ENCODE peak calls at places on chromosome 7, in six cellular contexts. One of them, this sample, is unnamed.

GRCh38 chr7:2247141-2247985 is 5.3 kb downstream of the NUDT1 start:
- ATAC-seq in K562: peak; percentile 77
- ATAC-seq in upper lobe of left lung: no peak
- ATAC-seq in GM12878: peak; percentile 39
- ATAC-seq in A549: peak; percentile 64
- ATAC-seq in HepG2: peak; percentile 73
- ATAC-seq in this sample: no peak

GRCh38 chr7:30880090-30880704 is 31.5 kb upstream of the AQP1 start:
- ATAC-seq in K562: no peak
- ATAC-seq in A549: no peak
- ATAC-seq in upper lobe of left lung: no peak
- ATAC-seq in HepG2: no peak
- ATAC-seq in GM12878: no peak
- ATAC-seq in this sample: no peak

GRCh38 chr7:55018361-55019328 is at the start of gene EGFR:
- ATAC-seq in upper lobe of left lung: peak; percentile 88
- ATAC-seq in HepG2: peak; percentile 78
- ATAC-seq in K562: no peak
- ATAC-seq in A549: peak; percentile 86
- ATAC-seq in GM12878: no peak
- ATAC-seq in this sample: peak; percentile 86

GRCh38 chr7:131945313-131945831 is 388.9 kb upstream of the PODXL start:
- ATAC-seq in upper lobe of left lung: no peak
- ATAC-seq in HepG2: peak; percentile 92
- ATAC-seq in K562: peak; percentile 99
- ATAC-seq in A549: peak; percentile 86
- ATAC-seq in GM12878: peak; percentile 91
- ATAC-seq in this sample: peak; percentile 40

GRCh38 chr7:117323877-117324699 is 1.2 kb upstream of the WNT2 start:
- ATAC-seq in A549: peak; percentile 65
- ATAC-seq in GM12878: peak; percentile 64
- ATAC-seq in HepG2: peak; percentile 46
- ATAC-seq in upper lobe of left lung: peak; percentile 84
- ATAC-seq in K562: peak; percentile 52
- ATAC-seq in this sample: peak; percentile 74

GRCh38 chr7:129375221-129375938 is 58.9 kb upstream of the STRIP2 start:
- ATAC-seq in GM12878: no peak
- ATAC-seq in K562: no peak
- ATAC-seq in A549: no peak
- ATAC-seq in HepG2: no peak
- ATAC-seq in upper lobe of left lung: no peak
- ATAC-seq in this sample: no peak

GRCh38 chr7:28990200-28990960 is 32.2 kb upstream of the TRIL start:
- ATAC-seq in HepG2: no peak
- ATAC-seq in GM12878: no peak
- ATAC-seq in upper lobe of left lung: no peak
- ATAC-seq in A549: no peak
- ATAC-seq in K562: no peak
- ATAC-seq in this sample: no peak

GRCh38 chr7:124643196-124643850 is 122.3 kb downstream of the GPR37 start:
- ATAC-seq in A549: no peak
- ATAC-seq in K562: no peak
- ATAC-seq in HepG2: no peak
- ATAC-seq in GM12878: no peak
- ATAC-seq in upper lobe of left lung: no peak
- ATAC-seq in this sample: no peak

GRCh38 chr7:132394283-132395003 is 181.8 kb downstream of the PLXNA4 start:
- ATAC-seq in A549: peak; percentile 48
- ATAC-seq in HepG2: peak; percentile 35
- ATAC-seq in upper lobe of left lung: no peak
- ATAC-seq in GM12878: no peak
- ATAC-seq in K562: peak; percentile 68
- ATAC-seq in this sample: no peak

GRCh38 chr7:471866-472639 is 47.6 kb downstream of the PDGFA start:
- ATAC-seq in K562: peak; percentile 90
- ATAC-seq in A549: no peak
- ATAC-seq in upper lobe of left lung: peak; percentile 62
- ATAC-seq in HepG2: peak; percentile 90
- ATAC-seq in GM12878: no peak
- ATAC-seq in this sample: peak; percentile 86

GRCh38 chr7:26307226-26307625 is 15.6 kb downstream of the SNX10 start:
- ATAC-seq in A549: no peak
- ATAC-seq in HepG2: no peak
- ATAC-seq in GM12878: no peak
- ATAC-seq in upper lobe of left lung: peak; percentile 50
- ATAC-seq in K562: no peak
- ATAC-seq in this sample: peak; percentile 75

GRCh38 chr7:32489788-32490126 is 423 bp downstream of the LSM5 start:
- ATAC-seq in GM12878: peak; percentile 44
- ATAC-seq in K562: peak; percentile 58
- ATAC-seq in HepG2: no peak
- ATAC-seq in A549: peak; percentile 57
- ATAC-seq in upper lobe of left lung: no peak
- ATAC-seq in this sample: no peak

GRCh38 chr7:18558910-18559309 is 63.4 kb downstream of the HDAC9 start:
- ATAC-seq in HepG2: no peak
- ATAC-seq in A549: no peak
- ATAC-seq in K562: no peak
- ATAC-seq in upper lobe of left lung: no peak
- ATAC-seq in GM12878: peak; percentile 28
- ATAC-seq in this sample: no peak

GRCh38 chr7:107248551-107249316 is 79.9 kb downstream of the HBP1 start:
- ATAC-seq in K562: no peak
- ATAC-seq in HepG2: no peak
- ATAC-seq in GM12878: no peak
- ATAC-seq in upper lobe of left lung: no peak
- ATAC-seq in A549: no peak
- ATAC-seq in this sample: no peak

GRCh38 chr7:149856-150636 is 42.3 kb upstream of the FAM20C start:
- ATAC-seq in upper lobe of left lung: peak; percentile 79
- ATAC-seq in K562: no peak
- ATAC-seq in HepG2: peak; percentile 66
- ATAC-seq in A549: peak; percentile 47
- ATAC-seq in GM12878: no peak
- ATAC-seq in this sample: peak; percentile 3

GRCh38 chr7:50684702-50685074 is 98.0 kb downstream of the GRB10 start:
- ATAC-seq in A549: no peak
- ATAC-seq in upper lobe of left lung: no peak
- ATAC-seq in HepG2: no peak
- ATAC-seq in K562: no peak
- ATAC-seq in GM12878: no peak
- ATAC-seq in this sample: no peak

GRCh38 chr7:503046-503574 is 16.5 kb downstream of the PDGFA start:
- ATAC-seq in A549: peak; percentile 57
- ATAC-seq in HepG2: peak; percentile 44
- ATAC-seq in upper lobe of left lung: no peak
- ATAC-seq in GM12878: no peak
- ATAC-seq in K562: peak; percentile 47
- ATAC-seq in this sample: no peak

GRCh38 chr7:47266799-47267198 is 315.1 kb downstream of the TNS3 start:
- ATAC-seq in GM12878: no peak
- ATAC-seq in upper lobe of left lung: peak; percentile 32
- ATAC-seq in HepG2: peak; percentile 76
- ATAC-seq in K562: peak; percentile 72
- ATAC-seq in A549: peak; percentile 48
- ATAC-seq in this sample: no peak

GRCh38 chr7:96484091-96484490 is 162.2 kb upstream of the SLC25A13 start:
- ATAC-seq in GM12878: no peak
- ATAC-seq in A549: no peak
- ATAC-seq in HepG2: no peak
- ATAC-seq in upper lobe of left lung: no peak
- ATAC-seq in K562: no peak
- ATAC-seq in this sample: no peak

GRCh38 chr7:35555386-35555785 is 139.5 kb downstream of the HERPUD2 start:
- ATAC-seq in HepG2: no peak
- ATAC-seq in A549: no peak
- ATAC-seq in upper lobe of left lung: no peak
- ATAC-seq in GM12878: no peak
- ATAC-seq in K562: no peak
- ATAC-seq in this sample: no peak

GRCh38 chr7:83791737-83792136 is 142.8 kb upstream of the SEMA3E start:
- ATAC-seq in K562: no peak
- ATAC-seq in HepG2: no peak
- ATAC-seq in A549: no peak
- ATAC-seq in upper lobe of left lung: no peak
- ATAC-seq in GM12878: no peak
- ATAC-seq in this sample: no peak

GRCh38 chr7:4240813-4241612 is 441.1 kb upstream of the FOXK1 start:
- ATAC-seq in K562: no peak
- ATAC-seq in upper lobe of left lung: no peak
- ATAC-seq in GM12878: no peak
- ATAC-seq in A549: no peak
- ATAC-seq in HepG2: no peak
- ATAC-seq in this sample: no peak

GRCh38 chr7:136213012-136213411 is 235.9 kb upstream of the MTPN start:
- ATAC-seq in GM12878: no peak
- ATAC-seq in HepG2: no peak
- ATAC-seq in K562: no peak
- ATAC-seq in upper lobe of left lung: no peak
- ATAC-seq in A549: no peak
- ATAC-seq in this sample: no peak

DNA sequence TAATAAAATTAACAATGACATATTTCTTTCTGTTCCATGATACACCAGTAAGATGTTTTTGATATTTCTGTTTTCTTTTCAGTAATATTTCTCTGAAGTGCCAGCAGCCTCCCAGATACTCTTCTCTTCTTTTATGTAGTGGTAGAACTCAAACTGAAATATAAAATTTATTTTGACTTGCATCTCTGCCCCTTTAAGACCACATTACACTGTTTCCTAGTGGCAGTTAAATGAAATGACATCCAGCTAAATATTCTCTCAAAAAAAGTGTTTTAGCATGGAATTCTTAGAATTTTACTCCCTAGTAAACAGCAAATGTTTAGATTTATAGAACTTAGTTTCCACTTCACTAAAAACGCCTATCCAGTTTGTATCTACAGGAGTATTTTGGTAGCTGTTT is 237.2 kb upstream of the MTPN start:
- ATAC-seq in GM12878: no peak
- ATAC-seq in A549: no peak
- ATAC-seq in HepG2: no peak
- ATAC-seq in K562: no peak
- ATAC-seq in upper lobe of left lung: no peak
- ATAC-seq in this sample: no peak
- TF ChIP-seq CTCF in GM12878: no peak
- TF ChIP-seq CTCF in A549: no peak
- TF ChIP-seq CTCF in HepG2: no peak
- TF ChIP-seq CTCF in K562: peak; percentile 6
- TF ChIP-seq CTCF in upper lobe of left lung: no peak
- TF ChIP-seq CTCF in this sample: no peak

GRCh38 chr7:100154651-100155491 is 3.7 kb downstream of the TRAPPC14 start:
- ATAC-seq in K562: no peak
- ATAC-seq in GM12878: no peak
- ATAC-seq in upper lobe of left lung: no peak
- ATAC-seq in HepG2: no peak
- ATAC-seq in A549: no peak
- ATAC-seq in this sample: no peak
- TF ChIP-seq EP300 in K562: no peak
- TF ChIP-seq EP300 in GM12878: no peak
- TF ChIP-seq EP300 in upper lobe of left lung: no peak
- TF ChIP-seq EP300 in HepG2: no peak
- TF ChIP-seq EP300 in A549: no peak
- TF ChIP-seq EP300 in this sample: no peak

GRCh38 chr7:151152935-151153513 is 14.5 kb downstream of the GBX1 start:
- ATAC-seq in HepG2: no peak
- ATAC-seq in upper lobe of left lung: no peak
- ATAC-seq in A549: peak; percentile 49
- ATAC-seq in GM12878: no peak
- ATAC-seq in K562: peak; percentile 63
- ATAC-seq in this sample: no peak
- TF ChIP-seq CTCF in HepG2: no peak
- TF ChIP-seq CTCF in upper lobe of left lung: no peak
- TF ChIP-seq CTCF in A549: no peak
- TF ChIP-seq CTCF in GM12878: no peak
- TF ChIP-seq CTCF in K562: peak; percentile 14
- TF ChIP-seq CTCF in this sample: no peak

GRCh38 chr7:42057331-42057730 is 179.7 kb downstream of the GLI3 start:
- ATAC-seq in A549: no peak
- ATAC-seq in HepG2: no peak
- ATAC-seq in upper lobe of left lung: no peak
- ATAC-seq in K562: no peak
- ATAC-seq in GM12878: no peak
- ATAC-seq in this sample: no peak
- TF ChIP-seq EP300 in A549: no peak
- TF ChIP-seq EP300 in HepG2: no peak
- TF ChIP-seq EP300 in upper lobe of left lung: no peak
- TF ChIP-seq EP300 in K562: no peak
- TF ChIP-seq EP300 in GM12878: no peak
- TF ChIP-seq EP300 in this sample: no peak

GRCh38 chr7:113768256-113768847 is 150.5 kb downstream of the PPP1R3A start:
- ATAC-seq in GM12878: no peak
- ATAC-seq in A549: no peak
- ATAC-seq in HepG2: no peak
- ATAC-seq in K562: no peak
- ATAC-seq in upper lobe of left lung: no peak
- ATAC-seq in this sample: no peak

GRCh38 chr7:113775804-113776203 is 143.0 kb downstream of the PPP1R3A start:
- ATAC-seq in upper lobe of left lung: no peak
- ATAC-seq in GM12878: no peak
- ATAC-seq in HepG2: no peak
- ATAC-seq in A549: no peak
- ATAC-seq in K562: no peak
- ATAC-seq in this sample: no peak

GRCh38 chr7:113775401-113775800 is 143.4 kb downstream of the PPP1R3A start:
- ATAC-seq in GM12878: no peak
- ATAC-seq in A549: no peak
- ATAC-seq in upper lobe of left lung: no peak
- ATAC-seq in HepG2: no peak
- ATAC-seq in K562: no peak
- ATAC-seq in this sample: no peak

GRCh38 chr7:113770146-113770738 is 148.6 kb downstream of the PPP1R3A start:
- ATAC-seq in GM12878: no peak
- ATAC-seq in K562: no peak
- ATAC-seq in HepG2: no peak
- ATAC-seq in A549: no peak
- ATAC-seq in upper lobe of left lung: no peak
- ATAC-seq in this sample: no peak

DNA sequence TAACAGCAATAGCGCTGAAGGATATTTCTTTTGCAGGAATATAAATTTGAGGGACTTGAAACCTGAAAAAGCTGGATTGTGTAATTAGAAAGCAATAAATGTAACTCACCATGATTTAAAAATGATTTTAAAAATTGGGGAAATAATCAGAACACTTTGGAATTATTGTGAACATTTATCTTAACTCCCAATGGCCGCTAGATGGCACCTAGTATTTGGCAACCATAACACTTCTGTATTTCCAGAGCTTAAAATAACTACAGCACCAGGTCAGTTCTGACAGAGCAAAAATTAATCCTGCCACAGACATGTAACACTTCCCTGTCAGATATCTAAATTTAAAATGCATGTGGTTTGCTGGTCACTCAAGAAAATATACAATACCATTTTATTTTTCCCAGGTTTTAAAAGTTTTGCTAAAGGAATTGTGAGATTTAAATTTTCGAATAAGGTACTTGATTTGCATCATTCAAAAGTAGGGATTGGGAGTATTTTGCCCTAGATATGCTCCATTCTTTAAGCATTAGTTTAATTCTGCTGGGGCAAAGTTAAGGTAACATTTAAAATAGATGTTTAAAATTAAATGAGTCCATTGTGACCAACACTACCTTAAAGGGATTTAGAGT is 144.5 kb downstream of the PPP1R3A start:
- ATAC-seq in GM12878: peak; percentile 84
- ATAC-seq in A549: peak; percentile 71
- ATAC-seq in K562: peak; percentile 39
- ATAC-seq in HepG2: peak; percentile 52
- ATAC-seq in upper lobe of left lung: no peak
- ATAC-seq in this sample: no peak
- TF ChIP-seq CTCF in GM12878: peak; percentile 66
- TF ChIP-seq CTCF in A549: peak; percentile 62
- TF ChIP-seq CTCF in K562: peak; percentile 56
- TF ChIP-seq CTCF in HepG2: peak; percentile 48
- TF ChIP-seq CTCF in upper lobe of left lung: peak; percentile 22
- TF ChIP-seq CTCF in this sample: peak; percentile 63

This sample was measured in gastroesophageal sphincter.